ENCODE peak calls at places on chromosomes 3 and 15, in six cellular contexts. U is neuronal stem cell, C is uterus, B is choroid plexus epithelial cell, L is dorsolateral prefrontal cortex, H is brain microvascular endothelial cell. Y is an unnamed sample.

GRCh38 chr3:11238057-11238456 is 34.1 kb upstream of the ATG7 start:
- DNase-seq in L (no peak), B (peak), U (no peak), H (peak), C (no peak), Y (no peak)

GRCh38 chr3:75303676-75304075 is 360.5 kb upstream of the FRG2C start:
- DNase-seq in B (no peak), C (no peak), H (no peak), L (no peak), U (no peak), Y (no peak)

GRCh38 chr3:141853146-141853690 is 23.2 kb upstream of the ATP1B3 start:
- DNase-seq in C (no peak), H (no peak), U (no peak), B (peak), L (no peak), Y (no peak)

GRCh38 chr15:36932070-36932469 is 168.3 kb downstream of the MEIS2 start:
- DNase-seq in U (no peak), C (no peak), L (no peak), B (no peak), H (no peak), Y (no peak)

GRCh38 chr3:36932979-36933378 is 11.9 kb downstream of the TRANK1 start:
- DNase-seq in C (no peak), L (no peak), B (peak), H (peak), U (no peak), Y (no peak)

GRCh38 chr3:45785626-45786150 is 10.6 kb downstream of the SLC6A20 start:
- DNase-seq in U (no peak), H (no peak), L (no peak), B (no peak), C (no peak), Y (no peak)

GRCh38 chr15:23472678-23473077 is 25.6 kb upstream of the GOLGA6L2 start:
- DNase-seq in C (no peak), H (no peak), B (no peak), L (no peak), U (no peak), Y (no peak)

GRCh38 chr3:141373768-141374526 is 5.6 kb downstream of the ZBTB38 start:
- DNase-seq in L (no peak), B (peak), H (peak), C (no peak), U (no peak), Y (no peak)

GRCh38 chr3:62095080-62095479 is 278.3 kb downstream of the FEZF2 start:
- DNase-seq in H (no peak), C (no peak), B (no peak), U (no peak), L (no peak), Y (no peak)

GRCh38 chr15:22949074-22949547 is 31.1 kb downstream of the CYFIP1 start:
- DNase-seq in H (peak), U (peak), L (no peak), C (peak), B (peak), Y (no peak)

GRCh38 chr3:50210510-50211367 is 5.7 kb downstream of the SLC38A3 start:
- DNase-seq in U (no peak), H (no peak), L (no peak), C (no peak), B (no peak), Y (no peak)

GRCh38 chr3:184815046-184815930 is 3.3 kb downstream of the VPS8 start:
- DNase-seq in L (no peak), U (no peak), C (no peak), H (peak), B (peak), Y (no peak)

GRCh38 chr15:84702961-84703482 is 12.9 kb downstream of the SEC11A start:
- DNase-seq in L (no peak), B (peak), H (peak), C (peak), U (no peak), Y (no peak)

GRCh38 chr3:194281306-194281705 is 69.8 kb downstream of the CPN2 start:
- DNase-seq in C (peak), H (no peak), L (peak), U (no peak), B (no peak), Y (no peak)

GRCh38 chr3:185582871-185583270 is 3.2 kb upstream of the SENP2 start:
- DNase-seq in B (no peak), H (no peak), U (no peak), C (no peak), L (no peak), Y (no peak)

GRCh38 chr3:8503871-8504610 is 2.4 kb downstream of the LMCD1 start:
- DNase-seq in B (peak), L (no peak), H (no peak), U (no peak), C (no peak), Y (no peak)

GRCh38 chr3:120145498-120146285 is 51.4 kb upstream of the GSK3B start:
- DNase-seq in L (no peak), B (peak), U (no peak), H (no peak), C (no peak), Y (no peak)
- H3K4me3 ChIP-seq in L (no peak), B (no peak), U (no peak), H (no peak), C (no peak), Y (no peak)

DNA sequence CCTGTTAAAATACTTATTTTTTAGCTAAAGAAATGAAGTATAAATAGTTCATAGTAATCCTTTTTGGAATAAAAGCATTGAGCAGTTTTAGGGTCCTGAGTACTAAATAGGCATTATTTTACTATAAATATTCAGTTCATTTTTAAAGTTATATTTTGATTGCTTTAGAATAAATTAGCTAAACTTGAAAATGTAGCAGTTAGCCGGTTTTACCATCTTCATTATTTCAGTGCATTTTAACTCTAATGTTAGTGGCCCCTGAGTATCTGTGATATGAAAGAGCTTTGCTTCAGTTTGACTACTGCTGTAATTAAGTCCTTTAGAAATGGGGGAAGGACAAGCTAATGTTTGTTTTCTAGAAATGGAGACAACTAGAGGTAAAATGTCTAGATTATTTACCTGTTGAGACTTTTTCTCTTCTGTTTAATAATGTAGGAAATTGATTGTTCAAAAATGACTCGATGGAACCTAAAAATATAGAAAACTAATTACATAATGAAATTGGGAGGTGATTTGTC is 3.6 kb downstream of the SMC4 start:
- DNase-seq in H (no peak), L (no peak), U (no peak), B (peak), C (no peak), Y (no peak)
- H3K4me3 ChIP-seq in H (peak), L (no peak), U (peak), B (peak), C (no peak), Y (peak)

DNA sequence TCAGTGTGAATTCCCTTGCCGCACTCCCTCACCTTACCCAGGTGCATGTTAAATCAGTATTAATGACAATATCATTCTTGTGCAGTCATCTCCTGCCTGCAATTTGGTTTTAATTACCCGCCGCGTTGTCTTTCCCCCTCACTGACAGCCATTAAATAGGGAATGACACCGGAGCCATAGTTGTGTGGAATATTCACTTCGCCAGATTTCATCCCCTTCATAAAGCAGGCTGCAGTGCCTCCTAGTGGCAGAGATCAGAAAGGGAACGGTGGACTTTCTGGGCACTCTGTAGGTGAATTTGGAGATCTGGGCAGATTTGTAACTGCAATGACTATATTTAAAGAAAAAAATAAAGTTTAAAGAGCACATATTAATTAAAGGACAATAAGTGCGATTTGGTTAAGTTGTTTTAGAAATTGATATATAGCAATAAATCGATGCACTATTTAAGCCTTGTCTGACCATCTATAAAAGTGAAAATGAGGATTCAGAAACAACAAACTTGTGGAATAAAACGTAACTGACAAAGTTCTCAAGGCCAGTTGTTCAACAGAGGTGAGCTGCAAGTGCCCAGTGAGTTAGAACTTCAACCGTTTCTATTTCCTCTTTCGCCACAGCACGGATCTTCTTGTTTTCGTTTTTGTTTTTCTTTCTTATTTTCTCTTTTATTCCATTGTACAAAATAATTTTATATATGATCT is 725.1 kb upstream of the ARRDC4 start:
- DNase-seq in H (peak), C (peak), L (no peak), U (peak), B (peak), Y (peak)
- H3K4me3 ChIP-seq in H (peak), C (peak), L (peak), U (no peak), B (peak), Y (peak)

GRCh38 chr15:58698887-58699641 is 50.4 kb downstream of the ADAM10 start:
- DNase-seq in B (peak), U (no peak), H (no peak), L (no peak), C (no peak), Y (no peak)
- H3K4me3 ChIP-seq in B (no peak), U (no peak), H (no peak), L (no peak), C (no peak), Y (no peak)

GRCh38 chr15:70140543-70141375 is 43.0 kb upstream of the TLE3 start:
- DNase-seq in U (no peak), B (peak), L (no peak), H (peak), C (no peak), Y (no peak)
- H3K4me3 ChIP-seq in U (no peak), B (no peak), L (no peak), H (no peak), C (no peak), Y (no peak)

GRCh38 chr3:33052671-33053070 is 44.3 kb downstream of the GLB1 start:
- DNase-seq in B (no peak), U (no peak), L (no peak), C (no peak), H (no peak), Y (no peak)
- H3K4me3 ChIP-seq in B (no peak), U (no peak), L (no peak), C (no peak), H (no peak), Y (no peak)

DNA sequence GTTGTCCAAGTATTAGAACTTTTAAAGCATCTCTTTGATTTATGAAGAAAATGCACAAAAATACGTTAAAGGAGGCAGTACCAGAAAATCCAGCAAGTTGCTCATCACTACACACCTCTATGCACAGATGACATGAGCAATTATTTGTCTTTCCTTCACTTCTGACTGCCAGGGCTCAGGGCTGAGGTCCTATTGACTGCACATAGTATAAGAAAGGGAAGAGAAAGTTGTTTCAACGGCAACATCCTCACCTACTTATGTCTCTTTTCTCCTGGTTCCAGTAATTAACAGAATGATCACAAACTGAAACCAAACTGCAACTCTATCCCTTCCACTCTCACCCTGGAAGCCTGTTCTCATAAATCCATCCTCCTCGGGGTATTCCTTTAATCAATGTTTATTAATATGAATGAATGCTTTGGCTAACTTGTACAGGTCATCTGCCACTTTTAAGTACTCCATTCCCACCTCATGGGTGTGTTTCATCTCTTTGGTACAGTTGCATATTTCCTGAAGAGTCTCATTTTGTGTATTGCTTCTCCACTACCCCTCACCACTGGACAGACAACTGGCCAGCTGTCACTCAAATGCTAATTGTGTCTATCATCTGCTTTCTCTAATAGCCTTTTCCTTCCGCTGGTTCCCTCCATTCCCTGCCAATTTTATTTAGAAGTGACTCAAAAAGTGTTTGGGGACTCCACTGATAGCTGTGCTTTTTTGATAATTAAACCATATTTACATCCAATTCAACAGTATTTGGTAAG is 34.5 kb downstream of the RAB27A start:
- DNase-seq in C (no peak), B (no peak), U (no peak), L (no peak), H (no peak), Y (no peak)
- H3K4me3 ChIP-seq in C (no peak), B (no peak), U (no peak), L (peak), H (no peak), Y (no peak)

Y was measured in HL-60.